ENCODE peak calls at places on chromosomes 13 and 19, in four cellular contexts. W is psoas muscle, A is brain microvascular endothelial cell, L is cardiac fibroblast. K is an unnamed sample.

GRCh38 chr19:45125975-45126493 is 33.1 kb downstream of the PPP1R37 start:
- DNase-seq in L (peak), A (peak), W (peak), K (peak)

GRCh38 chr19:57935731-57936130 is 529 bp upstream of the ZNF418 start:
- DNase-seq in W (no peak), L (no peak), A (no peak), K (no peak)

GRCh38 chr19:14004619-14005380 is 1.3 kb downstream of the RFX1 start:
- DNase-seq in A (no peak), W (peak), L (no peak), K (no peak)

GRCh38 chr19:3097442-3097871 is 3.3 kb downstream of the GNA11 start:
- DNase-seq in A (no peak), W (peak), L (no peak), K (no peak)

GRCh38 chr13:57634829-57635165 is 3.3 kb downstream of the PCDH17 start:
- DNase-seq in W (peak), L (no peak), A (no peak), K (no peak)

GRCh38 chr13:99086869-99087129 is 108.9 kb upstream of the DOCK9 start:
- DNase-seq in A (no peak), L (no peak), W (peak), K (no peak)

GRCh38 chr19:40119380-40119779 is 28.6 kb upstream of the ZNF780A start:
- DNase-seq in A (no peak), L (no peak), W (no peak), K (no peak)

GRCh38 chr13:26742691-26743358 is 17.8 kb downstream of the GPR12 start:
- DNase-seq in W (no peak), A (no peak), L (no peak), K (no peak)

GRCh38 chr19:54218259-54218658 is 4.5 kb downstream of the LILRB3 start:
- DNase-seq in L (no peak), A (no peak), W (no peak), K (no peak)

GRCh38 chr19:13079542-13079986 is 23.1 kb downstream of the LYL1 start:
- DNase-seq in A (no peak), L (peak), W (peak), K (no peak)

GRCh38 chr13:93151277-93151676 is 75.3 kb upstream of the GPC6 start:
- DNase-seq in W (no peak), A (peak), L (peak), K (no peak)

GRCh38 chr19:54518844-54519243 is 16.2 kb downstream of the LAIR2 start:
- DNase-seq in W (no peak), A (no peak), L (peak), K (no peak)

GRCh38 chr19:38869836-38870607 is 8.1 kb downstream of the RINL start:
- DNase-seq in W (peak), L (peak), A (peak), K (no peak)

GRCh38 chr13:33999830-34000605 is 182.1 kb downstream of the RFC3 start:
- DNase-seq in W (no peak), L (no peak), A (no peak), K (no peak)
- TF ChIP-seq CTCF in W (no peak), L (no peak), A (no peak), K (no peak)

GRCh38 chr13:53782400-53783030 is 753.9 kb downstream of the OLFM4 start:
- DNase-seq in W (no peak), A (peak), L (peak), K (peak)
- H3K4me3 ChIP-seq in W (peak), A (no peak), L (peak), K (no peak)

GRCh38 chr19:46722004-46722380 is 5.1 kb upstream of the PRKD2 start:
- DNase-seq in W (no peak), L (no peak), A (no peak), K (no peak)

GRCh38 chr19:46719629-46720515 is 3.0 kb upstream of the PRKD2 start:
- DNase-seq in L (no peak), W (no peak), A (no peak), K (no peak)

GRCh38 chr19:46722421-46723022 is 5.6 kb upstream of the PRKD2 start:
- DNase-seq in L (no peak), W (peak), A (no peak), K (no peak)

GRCh38 chr19:46720516-46721239 is 3.8 kb upstream of the PRKD2 start:
- DNase-seq in W (no peak), A (no peak), L (no peak), K (peak)

GRCh38 chr19:46721269-46722003 is 4.5 kb upstream of the PRKD2 start:
- DNase-seq in W (no peak), A (no peak), L (no peak), K (peak)
- TF ChIP-seq CTCF in W (no peak), A (peak), L (peak), K (no peak)

GRCh38 chr19:46927893-46928292 is 67.1 kb downstream of the ARHGAP35 start:
- DNase-seq in W (no peak), L (no peak), A (no peak), K (no peak)
- H3K4me3 ChIP-seq in W (no peak), L (no peak), A (no peak), K (no peak)

DNA sequence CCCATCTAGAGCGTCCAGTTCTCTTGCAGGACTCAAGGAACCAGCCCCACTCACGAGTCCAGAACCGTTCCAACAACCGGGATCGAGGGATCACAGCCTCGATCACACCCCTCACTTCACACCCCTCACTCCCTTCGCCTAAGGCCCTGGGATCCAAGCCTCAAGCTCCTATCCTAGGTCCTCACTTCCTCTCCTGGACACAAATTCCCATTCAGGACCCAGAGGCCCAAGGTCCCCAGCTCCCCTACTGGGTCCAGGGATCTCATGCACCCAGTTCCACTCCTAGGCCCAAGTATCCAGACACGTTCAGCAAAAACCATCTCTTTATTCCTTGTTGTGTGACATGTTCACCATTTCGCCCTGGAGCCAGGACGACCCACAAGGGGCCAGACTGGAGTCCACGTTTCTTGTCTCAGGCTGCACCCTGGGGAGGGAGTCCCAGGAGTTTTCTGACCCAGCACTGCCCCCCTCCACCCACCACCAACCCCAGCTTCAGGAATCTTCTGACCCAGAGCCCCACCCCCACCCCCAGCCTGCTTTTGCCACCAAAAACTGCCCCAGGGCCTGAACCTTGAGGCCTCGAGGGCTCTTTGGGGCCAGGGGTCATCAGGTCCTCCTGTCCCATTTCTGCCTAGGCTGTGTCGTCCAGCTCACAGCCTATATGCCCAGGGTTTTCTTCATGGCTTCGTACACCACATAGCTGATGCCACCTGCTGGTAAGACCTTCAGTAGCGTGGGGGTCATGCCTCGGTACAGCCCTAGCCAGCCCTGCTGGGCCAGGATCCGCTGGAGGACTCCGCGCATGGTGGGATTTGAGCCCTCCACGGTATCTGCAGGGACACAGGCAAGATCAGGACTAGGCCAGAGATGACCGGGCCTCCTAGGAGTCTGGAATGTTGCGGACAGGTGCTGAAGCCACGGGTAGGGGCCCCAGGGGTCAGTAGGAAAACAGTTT is 1.4 kb upstream of the KHSRP start:
- DNase-seq in A (no peak), L (no peak), W (no peak), K (peak)
- TF ChIP-seq CTCF in A (peak), L (no peak), W (no peak), K (no peak)

GRCh38 chr19:49781394-49781793 is 14.6 kb downstream of the AP2A1 start:
- DNase-seq in L (no peak), W (no peak), A (no peak), K (no peak)
- H3K4me3 ChIP-seq in L (no peak), W (no peak), A (no peak), K (no peak)

GRCh38 chr13:73722120-73722519 is 412.1 kb downstream of the KLF12 start:
- DNase-seq in L (peak), A (peak), W (no peak), K (peak)
- TF ChIP-seq CTCF in L (peak), A (peak), W (no peak), K (peak)

DNA sequence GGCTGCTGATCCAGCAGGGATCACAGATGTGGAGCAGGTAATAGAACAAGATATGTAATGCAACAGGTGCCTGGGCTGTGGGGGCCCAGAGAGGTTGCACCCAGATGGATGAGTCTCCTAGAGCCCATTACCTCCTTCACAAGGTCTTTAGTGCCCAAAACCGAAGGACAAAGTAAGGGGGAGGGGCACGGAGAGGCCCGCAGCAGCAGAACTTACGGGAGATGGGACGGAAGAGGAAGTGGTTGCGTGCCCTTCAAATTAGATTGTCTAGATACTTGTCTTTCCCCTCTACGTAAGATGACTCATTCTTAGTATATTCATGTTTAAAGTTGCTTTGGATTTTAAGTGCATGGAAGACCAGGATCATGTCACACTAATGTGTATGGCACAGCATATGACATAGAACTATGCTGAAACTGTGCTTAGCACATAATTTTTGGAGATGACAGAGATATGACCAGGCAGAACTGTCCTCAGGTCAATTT is 5.7 kb upstream of the MRPS31 start:
- DNase-seq in W (no peak), A (peak), L (peak), K (no peak)
- H3K4me3 ChIP-seq in W (no peak), A (no peak), L (no peak), K (no peak)

GRCh38 chr19:21508198-21508597 is 2.8 kb downstream of the ZNF429 start:
- DNase-seq in A (no peak), W (no peak), L (no peak), K (no peak)

GRCh38 chr19:21505459-21506393 is at the start of gene ZNF429:
- DNase-seq in L (peak), A (peak), W (peak), K (peak)
- TF ChIP-seq CTCF in L (peak), A (no peak), W (no peak), K (no peak)

K was measured in Caco-2.